ENCODE peak calls at places on chromosomes 16 and 17, in four cellular contexts. J is adrenal gland, D is A549, R is breast epithelium. B is an unnamed sample.

GRCh38 chr17:17377071-17377487 is 73.9 kb downstream of the NT5M start:
- DNase-seq in J (no peak), D (no peak), R (peak), B (no peak)

GRCh38 chr17:65261682-65262636 is 124.8 kb downstream of the RGS9 start:
- DNase-seq in J (no peak), D (no peak), R (no peak), B (no peak)

GRCh38 chr16:79089735-79090284 is 510.7 kb downstream of the MAF start:
- DNase-seq in J (peak), D (no peak), R (no peak), B (no peak)

GRCh38 chr17:27845264-27846041 is 45.1 kb upstream of the NOS2 start:
- DNase-seq in J (no peak), D (no peak), R (no peak), B (no peak)

GRCh38 chr17:71379512-71379911 is 741.3 kb upstream of the SOX9 start:
- DNase-seq in J (no peak), D (no peak), R (no peak), B (no peak)

GRCh38 chr16:23149267-23149992 is at the start of gene USP31:
- DNase-seq in J (peak), D (peak), R (peak), B (peak)

GRCh38 chr17:79849953-79850352 is 10.7 kb upstream of the CBX4 start:
- DNase-seq in J (no peak), D (no peak), R (no peak), B (no peak)

GRCh38 chr16:31876955-31877828 is 3.6 kb downstream of the ZNF267 start:
- DNase-seq in J (no peak), D (peak), R (no peak), B (no peak)

GRCh38 chr17:5128905-5129535 is 13.2 kb downstream of the USP6 start:
- DNase-seq in J (no peak), D (no peak), R (no peak), B (no peak)

GRCh38 chr16:1237990-1238389 is 2.5 kb upstream of the TPSAB1 start:
- DNase-seq in J (no peak), D (no peak), R (no peak), B (no peak)

GRCh38 chr16:11251525-11252481 is 4.2 kb downstream of the SOCS1 start:
- DNase-seq in J (no peak), D (no peak), R (no peak), B (no peak)

GRCh38 chr16:15523092-15523541 is 88.7 kb downstream of the BMERB1 start:
- DNase-seq in J (peak), D (peak), R (no peak), B (peak)

GRCh38 chr17:47862621-47863440 is 11.9 kb upstream of the SP6 start:
- DNase-seq in J (no peak), D (peak), R (no peak), B (no peak)
- H3K27ac ChIP-seq in J (no peak), D (peak), R (no peak), B (no peak)

GRCh38 chr17:56633681-56634080 is 40.2 kb downstream of the NOG start:
- DNase-seq in J (no peak), D (no peak), R (no peak), B (no peak)

GRCh38 chr17:56629450-56630187 is 36.1 kb downstream of the NOG start:
- DNase-seq in J (no peak), D (peak), R (no peak), B (no peak)

GRCh38 chr17:56635640-56636039 is 42.1 kb downstream of the NOG start:
- DNase-seq in J (no peak), D (no peak), R (no peak), B (no peak)

GRCh38 chr17:56624947-56625346 is 31.4 kb downstream of the NOG start:
- DNase-seq in J (no peak), D (no peak), R (no peak), B (no peak)

GRCh38 chr17:56630202-56630601 is 36.7 kb downstream of the NOG start:
- DNase-seq in J (no peak), D (no peak), R (no peak), B (no peak)
- TF ChIP-seq CTCF in J (no peak), D (no peak), R (no peak), B (no peak)

GRCh38 chr17:77375108-77375507 is 234.3 kb downstream of the SEC14L1 start:
- DNase-seq in J (peak), D (no peak), R (no peak), B (no peak)

GRCh38 chr17:77375526-77375916 is 234.8 kb downstream of the SEC14L1 start:
- DNase-seq in J (no peak), D (no peak), R (no peak), B (no peak)

GRCh38 chr17:77374170-77374936 is 233.6 kb downstream of the SEC14L1 start:
- DNase-seq in J (peak), D (no peak), R (peak), B (peak)

GRCh38 chr17:77376795-77377751 is 236.3 kb downstream of the SEC14L1 start:
- DNase-seq in J (peak), D (no peak), R (no peak), B (peak)

GRCh38 chr17:77375917-77376651 is 235.3 kb downstream of the SEC14L1 start:
- DNase-seq in J (peak), D (no peak), R (peak), B (no peak)
- H3K4me3 ChIP-seq in J (peak), D (no peak), R (peak), B (peak)

DNA sequence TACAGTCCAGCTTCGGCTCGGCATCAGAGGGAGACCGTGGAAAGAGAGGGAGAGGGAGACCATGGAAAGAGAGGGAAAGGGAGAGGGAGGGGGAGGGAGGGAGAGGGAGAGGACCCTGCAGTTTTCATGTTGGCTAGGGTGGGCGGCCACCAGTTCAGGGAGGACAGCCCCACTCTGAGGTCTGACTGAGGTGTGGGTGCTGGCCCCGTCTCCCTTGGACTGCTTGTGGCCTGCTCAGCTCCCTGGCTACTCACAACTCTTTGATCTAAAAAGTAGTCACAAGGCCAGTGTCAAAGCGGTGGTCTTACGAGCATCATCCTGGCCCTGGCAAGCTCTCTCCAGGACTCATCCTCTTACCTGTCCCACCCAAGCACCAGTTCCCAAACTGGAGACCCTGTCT is 9.4 kb downstream of the COX4I1 start:
- DNase-seq in J (no peak), D (no peak), R (no peak), B (no peak)
- H3K27ac ChIP-seq in J (no peak), D (no peak), R (no peak), B (no peak)

DNA sequence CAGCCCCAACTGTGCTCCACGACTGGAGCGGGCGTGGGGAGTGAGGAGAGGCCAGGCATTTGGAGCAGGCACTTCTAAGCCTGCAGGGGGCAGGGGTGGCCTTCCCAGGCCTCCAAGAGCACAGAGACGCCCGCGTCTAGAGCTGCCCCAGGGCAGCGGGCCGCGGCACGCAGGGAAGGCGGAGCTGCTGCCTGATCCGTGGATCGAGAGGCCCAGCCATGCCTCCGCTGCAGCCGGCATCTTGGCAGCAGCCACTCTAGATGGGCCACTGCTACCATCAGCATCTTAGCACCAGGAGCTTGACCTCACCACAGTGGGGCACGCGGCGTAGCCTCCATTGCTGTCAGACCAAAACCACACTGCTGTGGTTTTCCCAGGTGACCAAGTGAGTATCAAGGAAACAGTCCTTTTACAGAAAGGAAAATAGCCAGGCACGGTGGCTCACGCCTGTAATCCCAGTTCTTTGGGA is 20.4 kb upstream of the WDR45B start:
- DNase-seq in J (no peak), D (peak), R (peak), B (peak)
- TF ChIP-seq CTCF in J (peak), D (peak), R (peak), B (peak)

DNA sequence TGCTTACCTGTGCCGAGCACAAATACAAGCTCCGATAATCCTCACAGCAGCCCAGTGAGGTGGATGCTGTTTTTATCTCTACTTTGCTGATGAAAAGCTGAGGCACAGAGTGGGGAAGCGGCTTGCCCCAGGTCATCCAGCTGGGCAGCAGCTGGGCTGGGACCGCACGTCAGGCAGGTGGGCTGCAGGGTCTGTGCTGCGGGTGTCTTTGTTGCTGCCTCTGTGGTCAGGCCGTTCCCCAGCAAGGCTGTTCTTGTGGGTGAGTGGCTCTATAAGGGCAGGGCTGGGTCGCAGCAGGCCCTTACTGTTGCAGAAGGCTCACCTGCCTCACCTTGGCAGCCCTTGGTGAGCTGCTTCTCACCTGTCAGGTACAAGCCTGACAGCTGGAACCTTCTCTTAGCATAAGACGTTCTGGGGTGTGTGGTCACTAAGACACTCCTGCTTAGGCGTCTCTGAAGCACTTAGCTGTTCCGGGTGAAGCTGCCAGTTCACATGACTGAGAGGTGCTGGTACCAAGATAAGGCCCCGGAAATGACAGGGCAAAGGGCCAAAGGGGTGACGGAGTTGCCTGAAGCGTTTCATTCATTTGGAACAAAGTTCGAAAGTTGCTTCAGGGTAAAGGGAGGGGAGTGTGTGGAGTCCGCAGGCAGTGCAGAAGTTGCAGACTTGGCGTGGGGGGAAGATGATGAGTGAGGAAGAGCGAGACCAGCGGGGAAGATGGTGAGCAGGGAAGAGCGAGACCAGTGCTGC is 17.4 kb downstream of the IRF8 start:
- DNase-seq in J (peak), D (no peak), R (no peak), B (peak)
- H3K4me3 ChIP-seq in J (no peak), D (no peak), R (no peak), B (no peak)

GRCh38 chr17:7280519-7281073 is 922 bp upstream of the SLC2A4 start:
- DNase-seq in J (peak), D (peak), R (peak), B (peak)
- H3K27ac ChIP-seq in J (peak), D (peak), R (peak), B (peak)

GRCh38 chr17:38864636-38865398 is 5.0 kb upstream of the LASP1 start:
- DNase-seq in J (no peak), D (peak), R (no peak), B (no peak)
- TF ChIP-seq CTCF in J (no peak), D (peak), R (no peak), B (no peak)

GRCh38 chr17:78381601-78382168 is 3.2 kb downstream of the PGS1 start:
- DNase-seq in J (no peak), D (no peak), R (no peak), B (no peak)
- H3K4me3 ChIP-seq in J (peak), D (no peak), R (no peak), B (peak)

GRCh38 chr17:49510059-49510719 is 15.1 kb downstream of the NGFR start:
- DNase-seq in J (no peak), D (no peak), R (no peak), B (no peak)

GRCh38 chr17:49510720-49511110 is 15.6 kb downstream of the NGFR start:
- DNase-seq in J (no peak), D (no peak), R (no peak), B (no peak)

GRCh38 chr17:49508891-49509587 is 13.9 kb downstream of the NGFR start:
- DNase-seq in J (no peak), D (no peak), R (no peak), B (no peak)

GRCh38 chr17:49508061-49508865 is 13.2 kb downstream of the NGFR start:
- DNase-seq in J (no peak), D (peak), R (peak), B (no peak)

GRCh38 chr17:49509588-49509917 is 14.5 kb downstream of the NGFR start:
- DNase-seq in J (no peak), D (no peak), R (no peak), B (no peak)
- H3K27ac ChIP-seq in J (no peak), D (no peak), R (peak), B (no peak)